ENCODE peak calls at places on chromosomes 6 and 20, in four cellular contexts. K is T-cell; X is stimulated activated CD4-positive, alpha-beta T cell treated with anti-CD3 and anti-CD28 coated beads, Interleukin-2, amount 100 ng/mL, for 24 hours; Y is mesendoderm. U is an unnamed sample.
A peak's percentile ranks its signal among the peaks of the same experiment; 100 is the strongest.

GRCh38 chr6:111361648-111362047 is 121.4 kb downstream of the REV3L start:
- DNase-seq in K (no peak), X (no peak), Y (peak; percentile 76), U (peak; percentile 35)

GRCh38 chr6:52221302-52221701 is 23.0 kb downstream of the IL17F start:
- DNase-seq in K (no peak), X (peak; percentile 50), Y (no peak), U (no peak)

GRCh38 chr6:152091851-152092341 is 284.4 kb downstream of the ESR1 start:
- DNase-seq in K (no peak), X (no peak), Y (no peak), U (no peak)

GRCh38 chr6:81340946-81341345 is 411.5 kb downstream of the TENT5A start:
- DNase-seq in K (no peak), X (no peak), Y (no peak), U (no peak)

GRCh38 chr6:53673138-53673801 is 7.7 kb upstream of the KLHL31 start:
- DNase-seq in K (no peak), X (no peak), Y (peak; percentile 71), U (no peak)

GRCh38 chr6:34315780-34316179 is 67.0 kb upstream of the SMIM29 start:
- DNase-seq in K (no peak), X (no peak), Y (no peak), U (no peak)

GRCh38 chr6:83615025-83615999 is 93.6 kb downstream of the SNAP91 start:
- DNase-seq in K (no peak), X (no peak), Y (peak; percentile 63), U (peak; percentile 40)

GRCh38 chr20:44646023-44646640 is 5.4 kb downstream of the ADA start:
- DNase-seq in K (no peak), X (no peak), Y (no peak), U (peak; percentile 46)

GRCh38 chr6:140078552-140079126 is 704.2 kb upstream of the CITED2 start:
- DNase-seq in K (no peak), X (no peak), Y (no peak), U (no peak)

GRCh38 chr6:55798571-55798970 is 76.8 kb downstream of the BMP5 start:
- DNase-seq in K (no peak), X (no peak), Y (no peak), U (no peak)

GRCh38 chr6:127939442-127940066 is 38.7 kb upstream of the THEMIS start:
- DNase-seq in K (no peak), X (no peak), Y (peak; percentile 6), U (no peak)

GRCh38 chr20:32285621-32286334 is 8.3 kb downstream of the KIF3B start:
- DNase-seq in K (peak; percentile 24), X (peak; percentile 58), Y (no peak), U (no peak)

GRCh38 chr20:11719153-11719552 is 198.5 kb upstream of the BTBD3 start:
- DNase-seq in K (no peak), X (no peak), Y (no peak), U (no peak)

GRCh38 chr6:166575190-166575589 is 11.3 kb downstream of the RAMACL start:
- DNase-seq in K (no peak), X (no peak), Y (no peak), U (no peak)

GRCh38 chr6:66599541-66599940 is 892.5 kb upstream of the EYS start:
- DNase-seq in K (no peak), X (no peak), Y (no peak), U (no peak)

GRCh38 chr6:129264480-129265045 is 381.6 kb downstream of the LAMA2 start:
- DNase-seq in K (no peak), X (no peak), Y (no peak), U (no peak)

GRCh38 chr6:56314683-56315523 is 67.5 kb upstream of the COL21A1 start:
- DNase-seq in K (no peak), X (no peak), Y (peak; percentile 49), U (peak; percentile 25)

GRCh38 chr6:31351734-31352496 is 5.1 kb downstream of the HLA-B start:
- DNase-seq in K (no peak), X (no peak), Y (no peak), U (no peak)